ENCODE peak calls at places on chromosome 21, in four cellular contexts. D, R, X and A are unnamed samples.

GRCh38 chr21:28118570-28118969 is 874.1 kb downstream of the LTN1 start:
- DNase-seq in D (no peak), R (no peak), X (no peak), A (no peak)

GRCh38 chr21:19607983-19608668 is 1204.5 kb upstream of the TMPRSS15 start:
- DNase-seq in X (no peak), R (no peak), D (no peak), A (peak; percentile 37)

GRCh38 chr21:35573472-35574389 is 486.6 kb downstream of the SETD4 start:
- DNase-seq in R (no peak), D (no peak), X (no peak), A (no peak)

GRCh38 chr21:42151148-42152074 is 67.5 kb upstream of the ABCG1 start:
- DNase-seq in R (no peak), X (no peak), D (peak; percentile 61), A (no peak)

GRCh38 chr21:41045534-41046268 is 122.3 kb upstream of the BACE2 start:
- DNase-seq in R (no peak), X (no peak), D (no peak), A (no peak)

GRCh38 chr21:39637971-39638628 is 25.4 kb downstream of the B3GALT5 start:
- DNase-seq in D (no peak), X (no peak), R (peak; percentile 38), A (no peak)

GRCh38 chr21:9735421-9735961 is 785.9 kb upstream of the TPTE start:
- DNase-seq in R (no peak), D (peak; percentile 83), X (no peak), A (no peak)

GRCh38 chr21:25881524-25882376 is 147.0 kb downstream of the GABPA start:
- DNase-seq in D (peak; percentile 80), X (peak; percentile 28), R (peak; percentile 69), A (peak; percentile 70)

GRCh38 chr21:25313891-25314646 is 293.2 kb downstream of the MRPL39 start:
- DNase-seq in X (no peak), R (no peak), D (no peak), A (no peak)

GRCh38 chr21:22409571-22409970 is 1411.4 kb downstream of the NCAM2 start:
- DNase-seq in X (no peak), D (no peak), R (no peak), A (no peak)

GRCh38 chr21:42039470-42039901 is 29.3 kb upstream of the ZBTB21 start:
- DNase-seq in R (no peak), X (no peak), D (peak; percentile 1), A (no peak)

GRCh38 chr21:38925923-38926322 is 120.2 kb downstream of the ETS2 start:
- DNase-seq in D (peak; percentile 92), R (peak; percentile 55), X (no peak), A (no peak)

GRCh38 chr21:29499734-29500343 is 201.1 kb downstream of the BACH1 start:
- DNase-seq in R (no peak), D (no peak), X (no peak), A (peak; percentile 60)

GRCh38 chr21:26814374-26814773 is 30.8 kb downstream of the ADAMTS1 start:
- DNase-seq in X (no peak), D (no peak), R (no peak), A (no peak)

GRCh38 chr21:28781602-28782274 is 210.9 kb downstream of the LTN1 start:
- DNase-seq in R (no peak), X (no peak), D (no peak), A (peak; percentile 32)

GRCh38 chr21:44260791-44261190 is 906 bp downstream of the DNMT3L start:
- DNase-seq in D (no peak), R (no peak), X (no peak), A (no peak)

GRCh38 chr21:44006017-44006624 is 6.0 kb upstream of the TRAPPC10 start:
- DNase-seq in D (no peak), X (no peak), R (no peak), A (no peak)

GRCh38 chr21:26736449-26736848 is 108.8 kb downstream of the ADAMTS1 start:
- DNase-seq in X (no peak), D (no peak), R (no peak), A (no peak)

GRCh38 chr21:33067045-33067444 is 2.9 kb upstream of the OLIG1 start:
- DNase-seq in R (no peak), D (no peak), X (no peak), A (no peak)

GRCh38 chr21:41559658-41560599 is 52.0 kb upstream of the TMPRSS2 start:
- DNase-seq in D (no peak), X (no peak), R (no peak), A (no peak)

GRCh38 chr21:16775056-16775455 is 737.8 kb upstream of the CXADR start:
- DNase-seq in D (no peak), R (no peak), X (no peak), A (no peak)

GRCh38 chr21:41917531-41917930 is 36.3 kb downstream of the C2CD2 start:
- DNase-seq in R (no peak), D (no peak), X (no peak), A (no peak)

GRCh38 chr21:31913191-31913608 is 40.4 kb downstream of the HUNK start:
- DNase-seq in D (no peak), R (no peak), X (no peak), A (no peak)
- H3K4me1 ChIP-seq in D (peaks cover 5% of the 10 kb centered on the region), R (peaks cover 4% of the 10 kb centered on the region), X (no peaks in the 10 kb centered on the region), A (peaks cover 3% of the 10 kb centered on the region)

DNA sequence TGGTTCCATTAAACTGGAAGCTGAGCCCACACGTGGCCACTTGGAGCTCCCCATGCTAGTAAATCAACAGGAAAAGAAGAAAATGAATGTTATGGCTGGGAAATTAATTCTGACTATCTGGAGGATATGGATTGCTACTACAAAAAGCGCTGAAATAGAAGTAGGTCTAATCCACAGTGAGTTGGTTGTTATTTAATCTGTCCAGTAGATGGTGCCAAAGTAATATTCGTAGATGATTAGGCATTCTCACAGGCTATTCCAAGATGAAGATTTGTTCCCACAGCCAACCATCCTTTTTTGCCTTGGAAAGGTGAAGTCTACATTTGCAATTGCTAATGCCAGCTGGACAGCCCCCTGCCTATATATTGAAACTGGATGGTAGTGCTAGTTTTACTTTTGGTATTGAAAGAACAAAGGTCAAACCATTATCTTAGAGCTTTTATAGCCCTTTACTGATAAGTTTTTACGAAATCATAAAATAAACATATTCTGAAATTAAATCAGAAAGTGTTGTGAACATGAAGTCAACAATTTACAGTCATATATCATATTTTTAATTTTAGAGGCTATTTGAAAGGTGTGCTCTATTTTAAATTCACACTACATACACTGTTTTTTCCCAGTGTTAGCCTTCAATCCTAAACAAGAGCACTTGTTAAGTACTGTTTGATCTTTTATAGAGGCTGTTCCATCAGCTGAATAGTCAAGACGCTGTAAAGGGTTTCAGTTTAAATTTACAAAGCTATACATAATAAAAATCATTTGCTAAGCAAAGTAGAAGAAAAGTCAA is 43.9 kb downstream of the RBM11 start:
- DNase-seq in D (no peak), R (no peak), X (no peak), A (no peak)
- H3K4me3 ChIP-seq in D (no peak overlapping the region), R (peak overlapping the region; percentile 17), X (no peak overlapping the region), A (no peak overlapping the region)

GRCh38 chr21:31447477-31447876 is 103.4 kb upstream of the TIAM1 start:
- DNase-seq in X (no peak), D (no peak), R (no peak), A (no peak)
- H3K4me1 ChIP-seq in X (peaks cover 24% of the 10 kb centered on the region), D (no peaks in the 10 kb centered on the region), R (no peaks in the 10 kb centered on the region), A (no peaks in the 10 kb centered on the region)

DNA sequence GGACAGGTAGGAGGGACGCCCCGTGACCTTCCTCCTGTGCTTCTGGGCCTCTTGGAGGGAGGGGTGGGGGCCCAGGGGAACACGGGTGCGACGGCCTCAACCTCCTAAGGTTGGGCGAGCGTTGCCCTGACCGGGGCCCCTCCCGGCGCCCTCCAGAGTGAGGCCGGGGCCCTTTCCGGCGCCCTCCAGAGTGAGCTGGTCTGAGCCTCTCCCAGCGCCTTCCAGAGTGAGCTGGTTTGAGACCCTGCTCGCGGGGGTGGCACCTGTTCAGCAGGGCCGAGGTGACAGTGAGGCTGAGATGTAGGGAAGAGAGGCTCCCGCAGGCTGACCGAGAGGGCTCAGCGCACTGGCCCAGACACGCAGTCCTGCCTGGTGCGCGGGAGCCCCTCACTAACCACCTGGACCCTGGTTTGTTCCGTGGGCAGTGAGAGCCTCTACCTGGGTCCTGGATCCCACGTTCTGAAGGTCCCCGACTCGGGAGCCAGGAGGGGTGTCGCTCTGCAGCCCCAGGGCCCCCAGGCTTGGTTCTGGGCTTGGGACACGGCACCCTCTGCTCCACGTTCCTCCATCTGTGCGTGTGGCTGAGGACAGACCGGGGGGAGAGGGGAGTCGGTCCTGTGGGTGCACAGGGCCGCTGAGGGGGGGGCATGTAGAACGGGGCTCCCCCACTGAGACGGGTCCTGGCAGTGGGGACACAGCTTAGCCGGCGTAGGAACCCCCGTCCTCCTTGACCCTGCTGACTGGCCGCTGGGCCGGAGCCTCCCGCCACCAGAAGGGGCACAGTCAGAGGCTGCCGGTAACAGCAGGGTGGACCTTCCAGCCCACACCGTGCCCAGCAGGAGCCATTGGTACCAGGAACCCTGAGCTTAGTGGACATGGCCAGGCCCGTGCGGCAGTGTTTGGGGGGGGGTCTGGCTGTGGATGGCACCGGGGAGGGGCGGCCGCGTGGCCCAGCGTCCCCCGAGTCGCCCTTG is 1.5 kb downstream of the COL6A1 start:
- DNase-seq in X (no peak), R (peak; percentile 11), D (peak; percentile 81), A (peak; percentile 8)
- H3K4me3 ChIP-seq in X (no peak overlapping the region), R (peak overlapping the region; percentile 73), D (peak overlapping the region; percentile 66), A (peak overlapping the region; percentile 52)

DNA sequence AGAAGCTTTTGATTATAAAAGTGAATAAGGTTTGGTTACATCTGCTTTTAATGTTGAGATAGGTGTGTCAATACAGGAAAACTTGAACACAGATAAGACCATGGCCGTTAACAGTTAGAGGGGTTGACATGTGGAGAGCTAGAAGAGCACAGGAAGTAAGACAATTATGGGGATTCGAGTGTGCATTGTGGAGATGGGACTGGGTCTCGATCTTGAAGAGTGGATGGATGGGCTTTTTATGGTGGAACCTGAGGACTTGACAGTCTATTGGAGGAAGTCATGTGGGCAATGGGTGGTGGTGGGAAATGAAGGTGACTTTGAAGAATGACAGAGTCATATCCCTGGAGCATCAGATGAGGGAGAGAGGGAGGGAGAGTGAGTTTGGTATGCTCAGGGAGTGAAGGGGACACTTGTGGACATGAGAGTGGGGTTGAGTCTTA is 12.1 kb downstream of the DYRK1A start:
- DNase-seq in X (no peak), D (no peak), R (no peak), A (no peak)
- H3K4me1 ChIP-seq in X (peaks cover 89% of the 10 kb centered on the region), D (peaks cover 18% of the 10 kb centered on the region), R (peaks cover 99% of the 10 kb centered on the region), A (peaks cover 9% of the 10 kb centered on the region)